ENCODE peak calls at places on chromosomes 4 and X, in six cellular contexts. I is NCI-H1092 treated with DMSO at 0.1 percent for 48 hours; G is effector CD4-positive, alpha-beta T cell; Q is SW 1271; Z is IMR-90; Y is pancreas. V is an unnamed sample.

GRCh38 chr4:151808120-151808529 is 47.3 kb upstream of the GATB start:
- DNase-seq in I (no peak), G (no peak), Q (no peak), Z (peak), Y (no peak), V (peak)

GRCh38 chr4:183504930-183505555 is at the start of gene ING2:
- DNase-seq in I (peak), G (no peak), Q (peak), Z (no peak), Y (peak), V (peak)

GRCh38 chr4:103498161-103499070 is 221.4 kb downstream of the TACR3 start:
- DNase-seq in I (no peak), G (no peak), Q (no peak), Z (peak), Y (no peak), V (peak)

GRCh38 chr4:123168812-123169211 is 227.8 kb upstream of the SPRY1 start:
- DNase-seq in I (no peak), G (no peak), Q (no peak), Z (peak), Y (no peak), V (peak)

GRCh38 chrX:139692908-139693307 is 15.1 kb downstream of the MCF2 start:
- DNase-seq in I (no peak), G (no peak), Q (no peak), Z (no peak), Y (no peak), V (no peak)

GRCh38 chrX:110248582-110248981 is 69.3 kb downstream of the AMMECR1 start:
- DNase-seq in I (no peak), G (no peak), Q (no peak), Z (no peak), Y (no peak), V (no peak)

GRCh38 chr4:74335341-74336019 is 27.2 kb downstream of the EPGN start:
- DNase-seq in I (no peak), G (no peak), Q (no peak), Z (no peak), Y (no peak), V (no peak)

GRCh38 chrX:15973299-15973698 is 118.7 kb upstream of the AP1S2 start:
- DNase-seq in I (no peak), G (no peak), Q (no peak), Z (peak), Y (no peak), V (peak)

GRCh38 chr4:188657365-188657764 is 518.1 kb downstream of the TRIML1 start:
- DNase-seq in I (no peak), G (no peak), Q (no peak), Z (no peak), Y (no peak), V (no peak)

GRCh38 chr4:26325191-26325590 is 4.4 kb downstream of the RBPJ start:
- DNase-seq in I (peak), G (no peak), Q (no peak), Z (peak), Y (no peak), V (peak)

GRCh38 chr4:112888617-112889016 is 160.8 kb upstream of the ANK2 start:
- DNase-seq in I (no peak), G (no peak), Q (no peak), Z (no peak), Y (no peak), V (no peak)

GRCh38 chrX:41238543-41238942 is 95.4 kb upstream of the DDX3X start:
- DNase-seq in I (no peak), G (no peak), Q (no peak), Z (peak), Y (no peak), V (peak)

GRCh38 chrX:116824785-116825184 is 362.0 kb upstream of the CT83 start:
- DNase-seq in I (no peak), G (no peak), Q (no peak), Z (no peak), Y (no peak), V (no peak)

GRCh38 chr4:144645102-144645469 is 870 bp upstream of the HHIP start:
- DNase-seq in I (no peak), G (no peak), Q (no peak), Z (no peak), Y (peak), V (no peak)

GRCh38 chr4:26792639-26793038 is 68.0 kb upstream of the STIM2 start:
- DNase-seq in I (no peak), G (no peak), Q (no peak), Z (no peak), Y (no peak), V (no peak)

GRCh38 chr4:12492730-12493398 is 991.3 kb downstream of the RAB28 start:
- DNase-seq in I (no peak), G (no peak), Q (no peak), Z (no peak), Y (no peak), V (no peak)

GRCh38 chrX:143873343-143873742 is 10.5 kb upstream of the UBE2NL start:
- DNase-seq in I (no peak), G (no peak), Q (no peak), Z (no peak), Y (no peak), V (peak)

GRCh38 chrX:129318375-129318774 is 204.9 kb downstream of the SMARCA1 start:
- DNase-seq in I (peak), G (no peak), Q (no peak), Z (peak), Y (no peak), V (no peak)

GRCh38 chr4:26223160-26223559 is 97.7 kb upstream of the RBPJ start:
- DNase-seq in I (no peak), G (no peak), Q (no peak), Z (peak), Y (no peak), V (peak)

GRCh38 chr4:23237771-23238170 is 545.0 kb downstream of the GBA3 start:
- DNase-seq in I (peak), G (no peak), Q (no peak), Z (no peak), Y (peak), V (no peak)

GRCh38 chrX:12814434-12814833 is 23.2 kb downstream of the PRPS2 start:
- DNase-seq in I (peak), G (peak), Q (no peak), Z (peak), Y (no peak), V (no peak)

GRCh38 chrX:51891821-51892551 is 1.4 kb upstream of the MAGED1 start:
- DNase-seq in I (peak), G (no peak), Q (no peak), Z (peak), Y (no peak), V (peak)